ENCODE peak calls at places on chromosomes 3 and 15, in eight cellular contexts. X, D, R, F, J, V, M and S are unnamed samples.

GRCh38 chr15:70275461-70276138 is 177.9 kb upstream of the TLE3 start:
- DNase-seq in X (no peak), D (peak), R (no peak), F (no peak), J (no peak), V (no peak), M (no peak), S (no peak)

GRCh38 chr3:29565236-29565635 is 284.4 kb downstream of the RBMS3 start:
- DNase-seq in X (no peak), D (no peak), R (no peak), F (no peak), J (no peak), V (no peak), M (no peak), S (no peak)

GRCh38 chr15:36688310-36689102 is 109.1 kb downstream of the CDIN1 start:
- DNase-seq in X (no peak), D (no peak), R (no peak), F (no peak), J (no peak), V (no peak), M (no peak), S (no peak)

GRCh38 chr3:67380118-67380517 is 274.3 kb downstream of the SUCLG2 start:
- DNase-seq in X (no peak), D (no peak), R (no peak), F (no peak), J (no peak), V (no peak), M (no peak), S (no peak)

GRCh38 chr3:107476462-107476861 is 46.3 kb upstream of the BBX start:
- DNase-seq in X (no peak), D (no peak), R (no peak), F (no peak), J (no peak), V (no peak), M (no peak), S (no peak)

GRCh38 chr3:129230311-129231019 is 18.9 kb upstream of the COPG1 start:
- DNase-seq in X (no peak), D (no peak), R (no peak), F (no peak), J (no peak), V (peak), M (no peak), S (no peak)

GRCh38 chr3:99236576-99236975 is 335.1 kb upstream of the DCBLD2 start:
- DNase-seq in X (no peak), D (no peak), R (no peak), F (no peak), J (no peak), V (no peak), M (no peak), S (no peak)

GRCh38 chr3:141000027-141000663 is 51.0 kb upstream of the SPSB4 start:
- DNase-seq in X (peak), D (peak), R (peak), F (peak), J (no peak), V (peak), M (peak), S (peak)

GRCh38 chr3:190371152-190371551 is 16.8 kb upstream of the CLDN16 start:
- DNase-seq in X (no peak), D (no peak), R (no peak), F (no peak), J (no peak), V (no peak), M (no peak), S (no peak)

GRCh38 chr3:122403489-122403888 is 12.4 kb downstream of the WDR5B start:
- DNase-seq in X (no peak), D (no peak), R (no peak), F (no peak), J (no peak), V (no peak), M (no peak), S (no peak)

GRCh38 chr3:145704020-145704419 is 457.0 kb downstream of the PLOD2 start:
- DNase-seq in X (no peak), D (no peak), R (no peak), F (no peak), J (no peak), V (no peak), M (no peak), S (no peak)

GRCh38 chr15:70091649-70092461 is 5.9 kb downstream of the TLE3 start:
- DNase-seq in X (no peak), D (no peak), R (no peak), F (peak), J (no peak), V (no peak), M (peak), S (peak)

GRCh38 chr3:112605285-112605684 is 35.7 kb downstream of the CCDC80 start:
- DNase-seq in X (no peak), D (no peak), R (no peak), F (peak), J (no peak), V (no peak), M (no peak), S (no peak)

GRCh38 chr3:148218222-148218621 is 479.5 kb upstream of the AGTR1 start:
- DNase-seq in X (no peak), D (no peak), R (no peak), F (no peak), J (no peak), V (no peak), M (no peak), S (no peak)

GRCh38 chr3:52795298-52795900 is 803 bp downstream of the ITIH3 start:
- DNase-seq in X (no peak), D (no peak), R (no peak), F (no peak), J (no peak), V (no peak), M (no peak), S (no peak)

GRCh38 chr15:57340673-57341259 is 35.5 kb upstream of the CGNL1 start:
- DNase-seq in X (peak), D (no peak), R (peak), F (peak), J (no peak), V (peak), M (peak), S (peak)

GRCh38 chr3:194374930-194375329 is 5.4 kb upstream of the LRRC15 start:
- DNase-seq in X (no peak), D (no peak), R (no peak), F (peak), J (no peak), V (no peak), M (peak), S (no peak)

GRCh38 chr3:44883999-44884431 is 9.6 kb downstream of the TGM4 start:
- DNase-seq in X (no peak), D (no peak), R (no peak), F (peak), J (no peak), V (no peak), M (peak), S (no peak)

GRCh38 chr3:7536921-7537320 is 676.0 kb downstream of the GRM7 start:
- DNase-seq in X (no peak), D (no peak), R (no peak), F (peak), J (no peak), V (no peak), M (no peak), S (no peak)

GRCh38 chr3:23203651-23204111 is 554 bp downstream of the UBE2E2 start:
- DNase-seq in X (no peak), D (peak), R (peak), F (peak), J (peak), V (no peak), M (no peak), S (no peak)

GRCh38 chr3:50862221-50862620 is 187.5 kb downstream of the DOCK3 start:
- DNase-seq in X (no peak), D (no peak), R (peak), F (no peak), J (no peak), V (no peak), M (no peak), S (no peak)

GRCh38 chr3:188439080-188439479 is 285.1 kb downstream of the LPP start:
- DNase-seq in X (no peak), D (no peak), R (no peak), F (no peak), J (no peak), V (peak), M (no peak), S (no peak)

GRCh38 chr3:4038351-4038750 is 239.1 kb downstream of the LRRN1 start:
- DNase-seq in X (no peak), D (no peak), R (no peak), F (no peak), J (no peak), V (no peak), M (no peak), S (no peak)

GRCh38 chr3:123757281-123757940 is 126.7 kb downstream of the MYLK start:
- DNase-seq in X (no peak), D (peak), R (no peak), F (no peak), J (no peak), V (peak), M (no peak), S (no peak)

GRCh38 chr3:183825380-183826161 is at the start of gene MAP6D1:
- DNase-seq in X (peak), D (peak), R (peak), F (peak), J (peak), V (peak), M (peak), S (peak)

GRCh38 chr3:26621176-26621575 is 1.4 kb upstream of the LRRC3B start:
- DNase-seq in X (no peak), D (no peak), R (peak), F (no peak), J (no peak), V (no peak), M (no peak), S (no peak)

GRCh38 chr3:28948685-28949084 is 332.2 kb upstream of the RBMS3 start:
- DNase-seq in X (no peak), D (no peak), R (no peak), F (no peak), J (no peak), V (no peak), M (no peak), S (no peak)

GRCh38 chr15:69668963-69669362 is 216.3 kb downstream of the RPLP1 start:
- DNase-seq in X (no peak), D (peak), R (no peak), F (no peak), J (peak), V (peak), M (no peak), S (no peak)

GRCh38 chr15:41607033-41607432 is 48.0 kb downstream of the TYRO3 start:
- DNase-seq in X (no peak), D (no peak), R (peak), F (peak), J (no peak), V (no peak), M (no peak), S (peak)

GRCh38 chr3:124890573-124891190 is 3.5 kb upstream of the ITGB5 start:
- DNase-seq in X (no peak), D (no peak), R (no peak), F (no peak), J (no peak), V (no peak), M (no peak), S (no peak)

GRCh38 chr15:63387741-63388468 is 6.3 kb upstream of the CA12 start:
- DNase-seq in X (no peak), D (no peak), R (no peak), F (no peak), J (no peak), V (no peak), M (no peak), S (no peak)

GRCh38 chr3:15953841-15954240 is 156.1 kb upstream of the ANKRD28 start:
- DNase-seq in X (no peak), D (no peak), R (no peak), F (no peak), J (no peak), V (peak), M (no peak), S (no peak)

GRCh38 chr15:62053439-62054085 is 6.7 kb downstream of the VPS13C start:
- DNase-seq in X (no peak), D (no peak), R (no peak), F (no peak), J (no peak), V (no peak), M (no peak), S (no peak)

GRCh38 chr15:64351265-64351664 is 4.7 kb downstream of the CSNK1G1 start:
- DNase-seq in X (no peak), D (no peak), R (no peak), F (no peak), J (no peak), V (no peak), M (no peak), S (no peak)

GRCh38 chr3:157618075-157618760 is 115.0 kb upstream of the VEPH1 start:
- DNase-seq in X (peak), D (no peak), R (peak), F (peak), J (no peak), V (peak), M (peak), S (peak)